ENCODE peak calls at places on chromosomes 6 and 20, in five cellular contexts. One of them, this sample, is unnamed. For H3K4me1, the result is how much of the 10 kb centered on the place peaks cover.

GRCh38 chr6:42210551-42210950 is 7.1 kb downstream of the MRPS10 start:
- DNase-seq in left ventricle myocardium inferior: no peak
- DNase-seq in transverse colon: no peak
- DNase-seq in body of pancreas: no peak
- DNase-seq in vagina: no peak
- DNase-seq in this sample: no peak

GRCh38 chr6:20811112-20811746 is 277.0 kb downstream of the CDKAL1 start:
- DNase-seq in body of pancreas: peak
- DNase-seq in transverse colon: no peak
- DNase-seq in vagina: no peak
- DNase-seq in left ventricle myocardium inferior: no peak
- DNase-seq in this sample: peak

GRCh38 chr6:16511048-16511660 is 250.1 kb downstream of the ATXN1 start:
- DNase-seq in body of pancreas: peak
- DNase-seq in vagina: no peak
- DNase-seq in left ventricle myocardium inferior: no peak
- DNase-seq in transverse colon: no peak
- DNase-seq in this sample: peak

GRCh38 chr6:104638841-104639290 is 220.9 kb downstream of the HACE1 start:
- DNase-seq in left ventricle myocardium inferior: peak
- DNase-seq in vagina: no peak
- DNase-seq in body of pancreas: peak
- DNase-seq in transverse colon: no peak
- DNase-seq in this sample: peak

GRCh38 chr6:118918326-118918725 is 16.6 kb downstream of the MCM9 start:
- DNase-seq in vagina: no peak
- DNase-seq in transverse colon: no peak
- DNase-seq in left ventricle myocardium inferior: no peak
- DNase-seq in body of pancreas: no peak
- DNase-seq in this sample: no peak

GRCh38 chr6:98137391-98137790 is 697.0 kb upstream of the POU3F2 start:
- DNase-seq in vagina: no peak
- DNase-seq in body of pancreas: no peak
- DNase-seq in transverse colon: no peak
- DNase-seq in left ventricle myocardium inferior: no peak
- DNase-seq in this sample: no peak

GRCh38 chr20:53869466-53870258 is 200.7 kb downstream of the BCAS1 start:
- DNase-seq in transverse colon: peak
- DNase-seq in body of pancreas: peak
- DNase-seq in vagina: no peak
- DNase-seq in left ventricle myocardium inferior: no peak
- DNase-seq in this sample: peak

GRCh38 chr20:1825492-1825891 is 69.7 kb upstream of the SIRPA start:
- DNase-seq in body of pancreas: no peak
- DNase-seq in vagina: no peak
- DNase-seq in transverse colon: no peak
- DNase-seq in left ventricle myocardium inferior: no peak
- DNase-seq in this sample: peak

GRCh38 chr20:30168025-30168799 is 1089.3 kb upstream of the DEFB115 start:
- DNase-seq in left ventricle myocardium inferior: no peak
- DNase-seq in transverse colon: no peak
- DNase-seq in body of pancreas: peak
- DNase-seq in vagina: no peak
- DNase-seq in this sample: no peak

GRCh38 chr6:89928604-89929003 is 34.3 kb downstream of the GJA10 start:
- DNase-seq in transverse colon: no peak
- DNase-seq in left ventricle myocardium inferior: no peak
- DNase-seq in vagina: no peak
- DNase-seq in body of pancreas: no peak
- DNase-seq in this sample: peak

GRCh38 chr20:2864626-2865025 is 8.7 kb upstream of the PTPRA start:
- DNase-seq in body of pancreas: no peak
- DNase-seq in left ventricle myocardium inferior: no peak
- DNase-seq in vagina: no peak
- DNase-seq in transverse colon: no peak
- DNase-seq in this sample: no peak

GRCh38 chr20:15976047-15976731 is 597.1 kb downstream of the KIF16B start:
- DNase-seq in transverse colon: no peak
- DNase-seq in body of pancreas: no peak
- DNase-seq in vagina: no peak
- DNase-seq in left ventricle myocardium inferior: no peak
- DNase-seq in this sample: no peak

GRCh38 chr6:33628401-33628964 is 7.4 kb downstream of the ITPR3 start:
- DNase-seq in vagina: no peak
- DNase-seq in body of pancreas: no peak
- DNase-seq in transverse colon: peak
- DNase-seq in left ventricle myocardium inferior: no peak
- DNase-seq in this sample: no peak

GRCh38 chr6:25277857-25278256 is 1.3 kb upstream of the CARMIL1 start:
- DNase-seq in vagina: no peak
- DNase-seq in body of pancreas: no peak
- DNase-seq in transverse colon: no peak
- DNase-seq in left ventricle myocardium inferior: no peak
- DNase-seq in this sample: no peak

GRCh38 chr6:41723178-41723935 is 12.1 kb downstream of the TFEB start:
- DNase-seq in body of pancreas: peak
- DNase-seq in vagina: no peak
- DNase-seq in transverse colon: peak
- DNase-seq in left ventricle myocardium inferior: peak
- DNase-seq in this sample: no peak

GRCh38 chr6:131828080-131828479 is 20.3 kb downstream of the ENPP1 start:
- DNase-seq in vagina: no peak
- DNase-seq in left ventricle myocardium inferior: no peak
- DNase-seq in transverse colon: no peak
- DNase-seq in body of pancreas: peak
- DNase-seq in this sample: no peak

GRCh38 chr6:90790696-90791095 is 203.8 kb upstream of the MAP3K7 start:
- DNase-seq in body of pancreas: no peak
- DNase-seq in transverse colon: no peak
- DNase-seq in left ventricle myocardium inferior: no peak
- DNase-seq in vagina: no peak
- DNase-seq in this sample: peak

GRCh38 chr20:63235399-63235983 is at the start of gene BIRC7:
- DNase-seq in transverse colon: no peak
- DNase-seq in body of pancreas: no peak
- DNase-seq in left ventricle myocardium inferior: no peak
- DNase-seq in vagina: no peak
- DNase-seq in this sample: no peak

GRCh38 chr6:10719386-10720228 is 3.3 kb upstream of the TMEM14C start:
- DNase-seq in transverse colon: peak
- DNase-seq in vagina: no peak
- DNase-seq in body of pancreas: peak
- DNase-seq in left ventricle myocardium inferior: peak
- DNase-seq in this sample: no peak

GRCh38 chr6:52390361-52390727 is 28.4 kb downstream of the PAQR8 start:
- DNase-seq in vagina: no peak
- DNase-seq in transverse colon: no peak
- DNase-seq in left ventricle myocardium inferior: no peak
- DNase-seq in body of pancreas: peak
- DNase-seq in this sample: peak

GRCh38 chr6:43376551-43376981 is 7.1 kb upstream of the ZNF318 start:
- DNase-seq in transverse colon: no peak
- DNase-seq in vagina: no peak
- DNase-seq in left ventricle myocardium inferior: no peak
- DNase-seq in body of pancreas: no peak
- DNase-seq in this sample: peak

GRCh38 chr6:139577991-139578604 is 203.7 kb upstream of the CITED2 start:
- DNase-seq in vagina: no peak
- DNase-seq in left ventricle myocardium inferior: no peak
- DNase-seq in body of pancreas: no peak
- DNase-seq in transverse colon: no peak
- DNase-seq in this sample: peak

GRCh38 chr20:51713213-51713598 is 55.0 kb downstream of the ATP9A start:
- DNase-seq in left ventricle myocardium inferior: no peak
- DNase-seq in body of pancreas: no peak
- DNase-seq in transverse colon: no peak
- DNase-seq in vagina: no peak
- DNase-seq in this sample: no peak

GRCh38 chr20:51711426-51711825 is 56.8 kb downstream of the ATP9A start:
- DNase-seq in transverse colon: no peak
- DNase-seq in left ventricle myocardium inferior: no peak
- DNase-seq in body of pancreas: no peak
- DNase-seq in vagina: no peak
- DNase-seq in this sample: no peak

GRCh38 chr20:51712501-51713212 is 55.5 kb downstream of the ATP9A start:
- DNase-seq in left ventricle myocardium inferior: no peak
- DNase-seq in transverse colon: no peak
- DNase-seq in body of pancreas: peak
- DNase-seq in vagina: no peak
- DNase-seq in this sample: peak

GRCh38 chr20:51715028-51715872 is 52.9 kb downstream of the ATP9A start:
- DNase-seq in transverse colon: no peak
- DNase-seq in body of pancreas: peak
- DNase-seq in vagina: no peak
- DNase-seq in left ventricle myocardium inferior: no peak
- DNase-seq in this sample: no peak

DNA sequence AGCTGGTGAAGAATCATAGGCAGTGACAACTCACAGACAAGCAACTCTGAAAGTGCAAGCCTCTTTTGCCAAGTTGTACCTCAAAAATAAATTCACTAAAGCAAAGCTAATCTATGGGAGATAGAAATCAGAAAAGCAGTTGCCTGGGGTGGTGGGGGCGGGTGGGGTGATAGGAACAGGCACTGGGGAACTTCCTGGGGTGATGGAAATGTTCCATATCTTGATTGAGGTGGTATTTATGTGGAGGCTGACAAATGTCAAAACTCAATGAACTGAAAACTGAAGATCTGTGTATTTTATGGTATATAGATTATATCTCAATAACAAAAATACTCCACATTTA is 52.3 kb downstream of the ATP9A start:
- DNase-seq in transverse colon: no peak
- DNase-seq in body of pancreas: no peak
- DNase-seq in vagina: no peak
- DNase-seq in left ventricle myocardium inferior: no peak
- DNase-seq in this sample: no peak
- H3K27ac ChIP-seq in transverse colon: no peak
- H3K27ac ChIP-seq in body of pancreas: no peak
- H3K27ac ChIP-seq in vagina: no peak
- H3K27ac ChIP-seq in left ventricle myocardium inferior: no peak
- H3K27ac ChIP-seq in this sample: no peak

DNA sequence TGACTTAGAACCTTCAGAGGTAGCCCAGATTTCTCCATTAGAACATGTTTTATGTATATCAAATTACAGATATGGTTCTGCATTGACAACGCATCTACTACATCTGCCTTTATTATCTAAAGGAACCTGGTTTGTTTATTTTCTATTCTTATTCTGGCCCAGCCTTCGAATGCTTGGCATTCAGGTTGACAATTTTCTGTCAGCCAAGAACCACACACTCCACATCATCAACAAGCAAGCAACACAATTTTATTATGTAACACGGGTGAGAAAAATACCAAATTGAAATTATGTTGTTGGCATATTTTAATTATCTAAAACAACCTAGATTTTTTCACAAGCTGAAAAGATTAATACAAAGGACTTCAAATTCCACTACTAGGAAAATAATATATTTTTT is 14.6 kb downstream of the MAP3K5 start:
- DNase-seq in vagina: no peak
- DNase-seq in left ventricle myocardium inferior: no peak
- DNase-seq in transverse colon: no peak
- DNase-seq in body of pancreas: no peak
- DNase-seq in this sample: no peak
- H3K4me1 ChIP-seq in vagina: half or more
- H3K4me1 ChIP-seq in left ventricle myocardium inferior: half or more
- H3K4me1 ChIP-seq in transverse colon: under half
- H3K4me1 ChIP-seq in body of pancreas: under half
- H3K4me1 ChIP-seq in this sample: under half

DNA sequence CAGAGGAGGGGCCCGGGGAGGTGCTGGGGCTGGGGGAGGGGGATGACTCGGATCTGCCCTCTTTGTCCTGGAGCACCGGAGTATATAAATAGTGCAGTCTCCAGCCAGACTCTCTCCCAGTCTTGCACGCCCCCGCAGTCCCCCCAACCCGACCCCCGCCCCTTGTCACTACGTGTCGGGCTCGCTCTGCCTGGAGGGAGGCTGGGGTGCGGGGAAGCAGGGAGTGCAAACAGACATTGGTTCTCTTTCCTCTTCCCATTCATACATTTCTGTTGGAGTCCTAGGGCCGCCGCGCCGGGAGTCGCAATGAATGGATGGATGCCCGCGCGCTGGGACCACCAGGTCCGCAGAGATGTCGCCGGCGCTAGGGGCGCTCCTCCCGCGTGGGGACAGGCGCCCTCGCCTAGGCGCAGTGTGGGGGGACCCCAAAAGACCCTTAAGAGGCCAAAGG is 179.3 kb downstream of the TBXT start:
- DNase-seq in vagina: no peak
- DNase-seq in transverse colon: no peak
- DNase-seq in left ventricle myocardium inferior: no peak
- DNase-seq in body of pancreas: no peak
- DNase-seq in this sample: no peak
- TF ChIP-seq CTCF in vagina: no peak
- TF ChIP-seq CTCF in transverse colon: no peak
- TF ChIP-seq CTCF in left ventricle myocardium inferior: no peak
- TF ChIP-seq CTCF in body of pancreas: no peak
- TF ChIP-seq CTCF in this sample: no peak

GRCh38 chr20:38751360-38751976 is 3.2 kb downstream of the ACTR5 start:
- DNase-seq in left ventricle myocardium inferior: no peak
- DNase-seq in transverse colon: no peak
- DNase-seq in vagina: no peak
- DNase-seq in body of pancreas: peak
- DNase-seq in this sample: peak

GRCh38 chr20:38745757-38746156 is 2.5 kb upstream of the ACTR5 start:
- DNase-seq in vagina: no peak
- DNase-seq in left ventricle myocardium inferior: no peak
- DNase-seq in transverse colon: no peak
- DNase-seq in body of pancreas: no peak
- DNase-seq in this sample: no peak

GRCh38 chr20:38747495-38748096 is 664 bp upstream of the ACTR5 start:
- DNase-seq in transverse colon: no peak
- DNase-seq in vagina: no peak
- DNase-seq in left ventricle myocardium inferior: no peak
- DNase-seq in body of pancreas: no peak
- DNase-seq in this sample: no peak

GRCh38 chr20:38748863-38749153 is 548 bp downstream of the ACTR5 start:
- DNase-seq in left ventricle myocardium inferior: no peak
- DNase-seq in transverse colon: peak
- DNase-seq in vagina: no peak
- DNase-seq in body of pancreas: no peak
- DNase-seq in this sample: no peak

DNA sequence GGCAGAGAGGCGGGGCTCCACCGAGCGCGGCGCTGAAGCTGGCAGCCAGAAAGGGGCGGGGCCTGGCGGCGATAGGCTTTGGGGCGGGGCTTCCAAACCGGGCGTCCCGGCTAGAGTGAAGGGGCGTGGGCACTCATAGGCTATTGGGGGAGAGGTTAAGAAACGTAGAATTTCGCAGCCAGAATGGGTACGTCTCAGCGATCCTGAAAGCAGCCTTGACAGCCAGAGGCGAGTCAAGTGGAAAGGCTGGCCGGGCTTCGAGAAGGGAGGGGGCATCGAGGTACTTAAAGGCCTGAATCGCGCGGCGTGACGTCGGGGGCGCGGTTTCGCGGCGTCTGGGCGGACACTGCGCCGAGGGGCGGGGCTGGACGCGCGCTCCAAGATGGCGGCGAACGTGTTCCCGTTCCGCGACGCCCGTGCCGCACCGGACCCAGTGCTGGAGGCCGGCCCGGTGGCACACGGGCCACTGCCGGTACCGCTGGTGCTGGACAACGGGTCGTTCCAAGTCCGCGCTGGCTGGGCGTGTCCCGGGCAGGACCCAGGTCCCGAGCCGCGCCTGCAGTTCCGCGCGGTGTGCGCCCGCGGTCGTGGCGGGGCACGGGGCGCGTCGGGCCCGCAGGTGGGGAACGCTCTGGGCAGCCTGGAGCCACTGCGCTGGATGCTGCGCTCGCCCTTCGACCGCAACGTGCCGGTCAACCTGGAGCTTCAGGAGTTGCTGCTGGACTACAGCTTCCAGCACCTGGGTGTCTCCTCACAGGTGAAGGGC is at the start of gene ACTR5:
- DNase-seq in body of pancreas: peak
- DNase-seq in transverse colon: peak
- DNase-seq in left ventricle myocardium inferior: peak
- DNase-seq in vagina: peak
- DNase-seq in this sample: peak
- H3K27ac ChIP-seq in body of pancreas: peak
- H3K27ac ChIP-seq in transverse colon: peak
- H3K27ac ChIP-seq in left ventricle myocardium inferior: peak
- H3K27ac ChIP-seq in vagina: peak
- H3K27ac ChIP-seq in this sample: peak

This sample was measured in foreskin keratinocyte.